ENCODE peak calls at places on chromosomes 5 and 9, in five cellular contexts. One of them, this sample, is unnamed. For H3K9me3, the result is how much of the 10 kb centered on the place peaks cover.

GRCh38 chr9:133349965-133350624 is 2.1 kb downstream of the RPL7A start:
- DNase-seq in WERI-Rb-1: no peak
- DNase-seq in vagina: no peak
- DNase-seq in heart left ventricle: no peak
- DNase-seq in transverse colon: no peak
- DNase-seq in this sample: no peak

GRCh38 chr5:110086658-110087388 is 397.1 kb downstream of the MAN2A1 start:
- DNase-seq in WERI-Rb-1: no peak
- DNase-seq in vagina: no peak
- DNase-seq in heart left ventricle: no peak
- DNase-seq in transverse colon: peak
- DNase-seq in this sample: no peak

GRCh38 chr9:35903049-35903448 is 3.0 kb upstream of the HRCT1 start:
- DNase-seq in WERI-Rb-1: peak
- DNase-seq in vagina: no peak
- DNase-seq in heart left ventricle: no peak
- DNase-seq in transverse colon: no peak
- DNase-seq in this sample: peak

GRCh38 chr5:111585946-111586345 is 73.6 kb upstream of the STARD4 start:
- DNase-seq in WERI-Rb-1: no peak
- DNase-seq in vagina: no peak
- DNase-seq in heart left ventricle: no peak
- DNase-seq in transverse colon: no peak
- DNase-seq in this sample: no peak

GRCh38 chr5:67770431-67771025 is 445.0 kb upstream of the PIK3R1 start:
- DNase-seq in WERI-Rb-1: no peak
- DNase-seq in vagina: no peak
- DNase-seq in heart left ventricle: no peak
- DNase-seq in transverse colon: peak
- DNase-seq in this sample: no peak

GRCh38 chr5:71924325-71924724 is 182.9 kb upstream of the MAP1B start:
- DNase-seq in WERI-Rb-1: no peak
- DNase-seq in vagina: no peak
- DNase-seq in heart left ventricle: no peak
- DNase-seq in transverse colon: no peak
- DNase-seq in this sample: no peak

GRCh38 chr5:79560774-79561524 is 47.0 kb upstream of the HOMER1 start:
- DNase-seq in WERI-Rb-1: no peak
- DNase-seq in vagina: no peak
- DNase-seq in heart left ventricle: no peak
- DNase-seq in transverse colon: no peak
- DNase-seq in this sample: no peak

GRCh38 chr9:94084314-94084713 is at the start of gene PTPDC1:
- DNase-seq in WERI-Rb-1: no peak
- DNase-seq in vagina: no peak
- DNase-seq in heart left ventricle: no peak
- DNase-seq in transverse colon: no peak
- DNase-seq in this sample: no peak

GRCh38 chr5:139726248-139726647 is 69.4 kb upstream of the PSD2 start:
- DNase-seq in WERI-Rb-1: no peak
- DNase-seq in vagina: no peak
- DNase-seq in heart left ventricle: no peak
- DNase-seq in transverse colon: no peak
- DNase-seq in this sample: no peak

GRCh38 chr5:1558945-1559344 is 35.2 kb upstream of the LPCAT1 start:
- DNase-seq in WERI-Rb-1: no peak
- DNase-seq in vagina: no peak
- DNase-seq in heart left ventricle: no peak
- DNase-seq in transverse colon: no peak
- DNase-seq in this sample: no peak

GRCh38 chr5:134874831-134875655 is 872 bp downstream of the TXNDC15 start:
- DNase-seq in WERI-Rb-1: peak
- DNase-seq in vagina: no peak
- DNase-seq in heart left ventricle: peak
- DNase-seq in transverse colon: peak
- DNase-seq in this sample: peak

GRCh38 chr9:133733421-133734250 is 4.5 kb downstream of the SARDH start:
- DNase-seq in WERI-Rb-1: no peak
- DNase-seq in vagina: peak
- DNase-seq in heart left ventricle: no peak
- DNase-seq in transverse colon: no peak
- DNase-seq in this sample: no peak

GRCh38 chr5:171317225-171317624 is 8.2 kb downstream of the TLX3 start:
- DNase-seq in WERI-Rb-1: no peak
- DNase-seq in vagina: no peak
- DNase-seq in heart left ventricle: no peak
- DNase-seq in transverse colon: no peak
- DNase-seq in this sample: no peak

GRCh38 chr5:10588779-10589447 is 25.0 kb downstream of the ANKRD33B start:
- DNase-seq in WERI-Rb-1: no peak
- DNase-seq in vagina: no peak
- DNase-seq in heart left ventricle: no peak
- DNase-seq in transverse colon: no peak
- DNase-seq in this sample: no peak

GRCh38 chr9:33453999-33454660 is 6.7 kb upstream of the AQP3 start:
- DNase-seq in WERI-Rb-1: no peak
- DNase-seq in vagina: no peak
- DNase-seq in heart left ventricle: no peak
- DNase-seq in transverse colon: peak
- DNase-seq in this sample: no peak

GRCh38 chr9:12884736-12885395 is 110.0 kb downstream of the LURAP1L start:
- DNase-seq in WERI-Rb-1: no peak
- DNase-seq in vagina: no peak
- DNase-seq in heart left ventricle: no peak
- DNase-seq in transverse colon: no peak
- DNase-seq in this sample: no peak

GRCh38 chr9:117744856-117745389 is 40.7 kb downstream of the TLR4 start:
- DNase-seq in WERI-Rb-1: no peak
- DNase-seq in vagina: no peak
- DNase-seq in heart left ventricle: peak
- DNase-seq in transverse colon: no peak
- DNase-seq in this sample: no peak

GRCh38 chr5:95730011-95730700 is 980 bp upstream of the RHOBTB3 start:
- DNase-seq in WERI-Rb-1: no peak
- DNase-seq in vagina: no peak
- DNase-seq in heart left ventricle: no peak
- DNase-seq in transverse colon: no peak
- DNase-seq in this sample: no peak

GRCh38 chr9:82670726-82671125 is 392.2 kb downstream of the RASEF start:
- DNase-seq in WERI-Rb-1: no peak
- DNase-seq in vagina: no peak
- DNase-seq in heart left ventricle: no peak
- DNase-seq in transverse colon: no peak
- DNase-seq in this sample: no peak

GRCh38 chr9:23826120-23826629 is at the start of gene ELAVL2:
- DNase-seq in WERI-Rb-1: peak
- DNase-seq in vagina: no peak
- DNase-seq in heart left ventricle: peak
- DNase-seq in transverse colon: peak
- DNase-seq in this sample: peak

GRCh38 chr9:26781906-26782305 is 110.7 kb downstream of the CAAP1 start:
- DNase-seq in WERI-Rb-1: no peak
- DNase-seq in vagina: no peak
- DNase-seq in heart left ventricle: no peak
- DNase-seq in transverse colon: no peak
- DNase-seq in this sample: no peak

DNA sequence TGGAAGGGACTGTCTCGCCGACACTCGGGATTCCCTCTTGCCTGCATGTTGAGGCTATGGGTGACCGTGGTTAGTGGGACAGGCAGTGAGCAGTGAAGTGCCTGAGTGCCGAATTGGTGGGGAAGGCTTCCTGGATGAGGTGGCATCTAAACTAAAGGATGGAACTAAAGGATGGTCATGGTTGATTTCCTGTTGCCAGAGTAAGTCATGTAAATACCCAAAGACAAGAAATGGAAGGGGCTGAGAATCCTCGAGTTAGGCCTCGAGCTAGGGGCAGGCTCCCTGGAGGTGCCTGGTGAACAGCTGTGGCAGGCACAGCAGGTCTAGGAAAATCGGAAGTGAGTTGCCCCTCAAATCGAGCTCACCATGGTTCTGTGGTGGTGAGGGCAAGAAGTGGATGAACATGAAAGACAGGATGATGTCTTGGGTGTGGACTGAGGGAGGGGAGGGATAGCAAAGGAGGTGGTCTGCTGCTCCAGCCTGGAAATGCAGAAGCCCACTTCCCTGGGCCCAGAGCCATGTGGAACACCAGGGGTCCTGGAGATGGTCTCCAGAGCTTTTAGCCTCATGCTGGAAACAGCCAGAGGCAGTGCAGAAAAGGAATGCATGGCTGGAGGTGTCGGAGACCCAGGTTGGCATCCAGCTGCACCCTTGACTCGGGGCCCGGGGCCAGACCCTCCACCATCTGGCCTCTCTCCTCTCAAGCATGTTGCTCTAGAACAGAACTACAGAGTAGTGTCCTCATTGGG is 12.2 kb downstream of the CD74 start:
- DNase-seq in WERI-Rb-1: no peak
- DNase-seq in vagina: no peak
- DNase-seq in heart left ventricle: peak
- DNase-seq in transverse colon: no peak
- DNase-seq in this sample: no peak
- H3K27ac ChIP-seq in WERI-Rb-1: no peak
- H3K27ac ChIP-seq in vagina: no peak
- H3K27ac ChIP-seq in heart left ventricle: no peak
- H3K27ac ChIP-seq in transverse colon: no peak
- H3K27ac ChIP-seq in this sample: no peak

GRCh38 chr5:165714594-165714993 is 2209.2 kb downstream of the MAT2B start:
- DNase-seq in WERI-Rb-1: peak
- DNase-seq in vagina: no peak
- DNase-seq in heart left ventricle: no peak
- DNase-seq in transverse colon: no peak
- DNase-seq in this sample: no peak
- H3K9me3 ChIP-seq in WERI-Rb-1: under half
- H3K9me3 ChIP-seq in vagina: under half
- H3K9me3 ChIP-seq in heart left ventricle: under half
- H3K9me3 ChIP-seq in transverse colon: under half
- H3K9me3 ChIP-seq in this sample: under half

GRCh38 chr9:113564804-113565237 is 101.3 kb downstream of the RGS3 start:
- DNase-seq in WERI-Rb-1: peak
- DNase-seq in vagina: no peak
- DNase-seq in heart left ventricle: peak
- DNase-seq in transverse colon: peak
- DNase-seq in this sample: peak

GRCh38 chr9:113567361-113568080 is 104.0 kb downstream of the RGS3 start:
- DNase-seq in WERI-Rb-1: no peak
- DNase-seq in vagina: no peak
- DNase-seq in heart left ventricle: no peak
- DNase-seq in transverse colon: no peak
- DNase-seq in this sample: no peak

GRCh38 chr9:113568081-113568435 is 104.5 kb downstream of the RGS3 start:
- DNase-seq in WERI-Rb-1: no peak
- DNase-seq in vagina: no peak
- DNase-seq in heart left ventricle: no peak
- DNase-seq in transverse colon: no peak
- DNase-seq in this sample: no peak

GRCh38 chr9:113566011-113566711 is 102.6 kb downstream of the RGS3 start:
- DNase-seq in WERI-Rb-1: no peak
- DNase-seq in vagina: no peak
- DNase-seq in heart left ventricle: no peak
- DNase-seq in transverse colon: no peak
- DNase-seq in this sample: no peak

GRCh38 chr9:113566712-113567071 is 103.2 kb downstream of the RGS3 start:
- DNase-seq in WERI-Rb-1: no peak
- DNase-seq in vagina: no peak
- DNase-seq in heart left ventricle: peak
- DNase-seq in transverse colon: no peak
- DNase-seq in this sample: no peak
- H3K4me3 ChIP-seq in WERI-Rb-1: no peak
- H3K4me3 ChIP-seq in vagina: no peak
- H3K4me3 ChIP-seq in heart left ventricle: peak
- H3K4me3 ChIP-seq in transverse colon: no peak
- H3K4me3 ChIP-seq in this sample: no peak

GRCh38 chr9:135050072-135050990 is 37.1 kb upstream of the OLFM1 start:
- DNase-seq in WERI-Rb-1: no peak
- DNase-seq in vagina: peak
- DNase-seq in heart left ventricle: no peak
- DNase-seq in transverse colon: no peak
- DNase-seq in this sample: no peak

GRCh38 chr9:135049460-135049859 is 38.0 kb upstream of the OLFM1 start:
- DNase-seq in WERI-Rb-1: no peak
- DNase-seq in vagina: no peak
- DNase-seq in heart left ventricle: no peak
- DNase-seq in transverse colon: no peak
- DNase-seq in this sample: no peak

GRCh38 chr9:135047521-135047920 is 39.9 kb upstream of the OLFM1 start:
- DNase-seq in WERI-Rb-1: no peak
- DNase-seq in vagina: no peak
- DNase-seq in heart left ventricle: no peak
- DNase-seq in transverse colon: no peak
- DNase-seq in this sample: no peak

GRCh38 chr9:135048046-135048757 is 39.3 kb upstream of the OLFM1 start:
- DNase-seq in WERI-Rb-1: no peak
- DNase-seq in vagina: peak
- DNase-seq in heart left ventricle: no peak
- DNase-seq in transverse colon: no peak
- DNase-seq in this sample: no peak

GRCh38 chr9:135048758-135049284 is 38.6 kb upstream of the OLFM1 start:
- DNase-seq in WERI-Rb-1: no peak
- DNase-seq in vagina: peak
- DNase-seq in heart left ventricle: no peak
- DNase-seq in transverse colon: no peak
- DNase-seq in this sample: no peak
- H3K27ac ChIP-seq in WERI-Rb-1: no peak
- H3K27ac ChIP-seq in vagina: no peak
- H3K27ac ChIP-seq in heart left ventricle: no peak
- H3K27ac ChIP-seq in transverse colon: no peak
- H3K27ac ChIP-seq in this sample: no peak

DNA sequence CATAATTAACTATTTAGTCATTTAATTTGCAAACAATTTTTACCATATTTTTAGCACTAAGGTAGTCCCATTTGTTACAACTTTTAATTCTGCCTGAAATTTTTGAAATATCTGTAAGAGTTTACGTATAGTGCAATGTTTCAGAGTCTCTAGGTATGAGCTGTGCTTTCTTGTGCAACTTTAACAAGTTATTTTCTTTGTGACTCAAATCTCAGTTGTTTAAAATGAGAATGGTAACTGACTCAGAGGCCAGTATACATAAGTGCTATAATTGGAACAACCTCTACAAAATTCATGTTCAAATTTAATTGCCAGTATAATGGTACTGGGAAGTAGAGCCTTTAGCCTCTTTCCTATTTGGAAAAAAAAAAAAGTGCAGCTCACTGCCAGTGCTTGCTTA is 14.2 kb upstream of the ZNF883 start:
- DNase-seq in WERI-Rb-1: no peak
- DNase-seq in vagina: no peak
- DNase-seq in heart left ventricle: no peak
- DNase-seq in transverse colon: no peak
- DNase-seq in this sample: no peak
- H3K9me3 ChIP-seq in WERI-Rb-1: under half
- H3K9me3 ChIP-seq in vagina: under half
- H3K9me3 ChIP-seq in heart left ventricle: half or more
- H3K9me3 ChIP-seq in transverse colon: under half
- H3K9me3 ChIP-seq in this sample: under half

This sample was measured in lung.